ENCODE peak calls at places on chromosomes 1 and 21, in five cellular contexts. G is mammary epithelial cell, P is A673, W is tibial nerve, R is astrocyte. D is an unnamed sample.

GRCh38 chr1:165426745-165427144 is 18.2 kb downstream of the RXRG start:
- DNase-seq in G (no peak), P (no peak), W (no peak), R (no peak), D (no peak)

GRCh38 chr1:172906778-172907592 is 143.8 kb downstream of the TNFSF18 start:
- DNase-seq in G (peak), P (peak), W (no peak), R (peak), D (no peak)

GRCh38 chr21:31733521-31734149 is 1.7 kb upstream of the SCAF4 start:
- DNase-seq in G (no peak), P (peak), W (no peak), R (no peak), D (no peak)

GRCh38 chr21:14120091-14120734 is 90.5 kb downstream of the LIPI start:
- DNase-seq in G (no peak), P (peak), W (peak), R (no peak), D (no peak)

GRCh38 chr1:1399870-1400575 is 888 bp upstream of the CCNL2 start:
- DNase-seq in G (no peak), P (no peak), W (no peak), R (peak), D (no peak)

GRCh38 chr1:167165948-167166702 is 54.6 kb upstream of the POU2F1 start:
- DNase-seq in G (no peak), P (peak), W (no peak), R (peak), D (peak)

GRCh38 chr1:203630697-203631096 is 4.1 kb downstream of the ATP2B4 start:
- DNase-seq in G (no peak), P (no peak), W (no peak), R (no peak), D (no peak)

GRCh38 chr1:36172017-36172747 is 16.2 kb downstream of the MAP7D1 start:
- DNase-seq in G (no peak), P (no peak), W (no peak), R (no peak), D (no peak)

GRCh38 chr1:104132386-104132973 is 382.8 kb downstream of the AMY1C start:
- DNase-seq in G (peak), P (peak), W (no peak), R (no peak), D (no peak)

GRCh38 chr1:33624261-33624990 is 152.0 kb downstream of the ZSCAN20 start:
- DNase-seq in G (no peak), P (no peak), W (no peak), R (no peak), D (no peak)

GRCh38 chr1:94949681-94950661 is 23.1 kb upstream of the CNN3 start:
- DNase-seq in G (no peak), P (no peak), W (no peak), R (peak), D (no peak)

GRCh38 chr1:184497962-184498723 is 111.3 kb downstream of the C1orf21 start:
- DNase-seq in G (no peak), P (no peak), W (no peak), R (no peak), D (no peak)

GRCh38 chr1:26094677-26095383 is 16.8 kb upstream of the PDIK1L start:
- DNase-seq in G (no peak), P (peak), W (peak), R (no peak), D (no peak)

GRCh38 chr1:36712151-36712550 is 229.4 kb upstream of the CSF3R start:
- DNase-seq in G (no peak), P (no peak), W (no peak), R (no peak), D (no peak)

GRCh38 chr1:3027611-3028371 is 6.5 kb downstream of the ACTRT2 start:
- DNase-seq in G (no peak), P (no peak), W (no peak), R (no peak), D (peak)

GRCh38 chr1:12371053-12371452 is 141.2 kb downstream of the VPS13D start:
- DNase-seq in G (no peak), P (no peak), W (no peak), R (no peak), D (no peak)

GRCh38 chr21:43644609-43645008 is 14.7 kb downstream of the HSF2BP start:
- DNase-seq in G (peak), P (no peak), W (no peak), R (peak), D (no peak)

GRCh38 chr1:173126421-173126820 is 75.7 kb upstream of the TNFSF18 start:
- DNase-seq in G (no peak), P (no peak), W (no peak), R (no peak), D (no peak)

GRCh38 chr1:157969693-157970485 is 23.6 kb upstream of the KIRREL1 start:
- DNase-seq in G (peak), P (peak), W (peak), R (peak), D (no peak)

GRCh38 chr1:223628233-223628632 is 37.3 kb downstream of the CAPN8 start:
- DNase-seq in G (no peak), P (peak), W (no peak), R (peak), D (peak)

GRCh38 chr1:213035573-213035972 is 15.5 kb upstream of the RPS6KC1 start:
- DNase-seq in G (no peak), P (no peak), W (no peak), R (no peak), D (no peak)

GRCh38 chr1:19414490-19414889 is 70.8 kb downstream of the CAPZB start:
- DNase-seq in G (no peak), P (no peak), W (no peak), R (no peak), D (no peak)

GRCh38 chr1:95041491-95042165 is 31.1 kb downstream of the ALG14 start:
- DNase-seq in G (peak), P (peak), W (peak), R (peak), D (peak)

GRCh38 chr1:153627797-153628626 is at the start of gene S100A1:
- DNase-seq in G (no peak), P (no peak), W (no peak), R (no peak), D (no peak)

GRCh38 chr1:5099018-5099417 is 444.6 kb downstream of the AJAP1 start:
- DNase-seq in G (no peak), P (no peak), W (no peak), R (no peak), D (no peak)

GRCh38 chr1:27623327-27624212 is 11.4 kb downstream of the FGR start:
- DNase-seq in G (no peak), P (no peak), W (no peak), R (no peak), D (no peak)

GRCh38 chr1:163824006-163824405 is 502.3 kb downstream of the NUF2 start:
- DNase-seq in G (peak), P (no peak), W (peak), R (peak), D (no peak)

GRCh38 chr21:39114871-39115658 is 68.2 kb downstream of the PSMG1 start:
- DNase-seq in G (peak), P (no peak), W (no peak), R (peak), D (no peak)

GRCh38 chr1:240666548-240667198 is 54.7 kb upstream of the GREM2 start:
- DNase-seq in G (no peak), P (no peak), W (no peak), R (no peak), D (no peak)

GRCh38 chr1:236465231-236465958 is 58.4 kb upstream of the LGALS8 start:
- DNase-seq in G (peak), P (no peak), W (no peak), R (no peak), D (no peak)

GRCh38 chr1:115647000-115647399 is 5.2 kb downstream of the VANGL1 start:
- DNase-seq in G (no peak), P (no peak), W (no peak), R (peak), D (no peak)

GRCh38 chr1:245153645-245154428 is 948 bp upstream of the KIF26B start:
- DNase-seq in G (peak), P (no peak), W (no peak), R (no peak), D (no peak)

GRCh38 chr1:153663211-153663610 is 4.7 kb downstream of the SNAPIN start:
- DNase-seq in G (peak), P (no peak), W (no peak), R (peak), D (no peak)

GRCh38 chr1:112950426-112950825 is 5.6 kb downstream of the SLC16A1 start:
- DNase-seq in G (no peak), P (no peak), W (no peak), R (no peak), D (no peak)

DNA sequence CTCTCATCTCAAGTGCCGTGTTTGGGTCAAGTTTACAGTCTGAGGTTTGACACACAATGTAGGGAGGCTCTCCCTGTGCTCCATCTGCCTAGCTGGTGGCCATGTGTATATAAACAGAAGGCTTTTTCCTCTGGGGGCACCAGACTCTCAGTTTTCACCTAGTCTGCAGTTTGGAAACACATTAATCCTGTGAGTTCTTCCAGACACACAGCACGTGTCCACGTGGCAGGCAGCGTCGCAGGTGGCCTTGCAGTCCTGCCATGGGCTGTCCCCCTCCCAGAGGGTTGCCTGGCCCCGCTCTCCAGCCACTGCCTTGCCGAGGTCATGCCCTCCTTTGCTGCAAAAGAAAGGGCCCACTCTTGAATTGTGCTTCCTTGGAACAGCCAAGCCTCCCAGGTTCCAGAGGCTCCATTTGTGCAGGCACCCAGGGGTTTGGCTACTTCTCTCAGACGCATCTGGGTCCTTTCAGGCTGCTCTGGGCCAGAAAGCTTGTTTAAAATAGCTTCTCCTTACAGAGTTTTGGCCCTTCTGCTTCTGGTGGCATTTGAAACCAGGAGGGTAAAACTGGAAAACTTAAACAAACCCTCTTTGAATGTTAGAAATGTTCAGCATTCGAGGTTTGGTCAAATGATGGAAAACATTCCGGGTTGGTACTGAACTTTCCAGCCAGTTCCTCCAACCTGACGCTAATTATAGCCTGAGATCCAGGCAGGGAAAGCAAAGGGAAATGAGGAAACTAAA is 4.4 kb upstream of the RUNX1 start:
- DNase-seq in G (no peak), P (no peak), W (no peak), R (peak), D (no peak)
- TF ChIP-seq CTCF in G (no peak), P (no peak), W (no peak), R (no peak), D (no peak)

DNA sequence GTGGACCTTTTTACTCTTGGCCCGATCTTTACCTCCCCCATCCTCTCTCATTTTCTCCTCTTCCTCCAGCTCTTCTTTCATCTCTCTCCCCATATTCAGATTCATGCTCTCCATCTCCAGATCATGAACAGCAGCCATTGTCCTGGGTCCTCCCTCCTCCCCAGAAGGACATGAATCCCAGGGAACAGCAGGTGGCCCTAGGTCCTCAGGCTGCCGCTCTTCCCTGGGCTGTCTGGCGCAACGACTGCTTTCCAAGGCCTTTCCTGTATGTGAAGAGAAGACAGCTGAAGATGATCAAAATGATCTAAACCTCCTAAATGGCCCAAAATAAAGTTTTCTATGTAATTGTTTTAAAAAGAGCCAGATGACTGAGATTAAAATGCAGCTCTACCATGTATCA is 22.6 kb downstream of the RHBDL2 start:
- DNase-seq in G (no peak), P (no peak), W (no peak), R (no peak), D (no peak)
- TF ChIP-seq CTCF in G (peak), P (no peak), W (no peak), R (no peak), D (no peak)

GRCh38 chr1:92739669-92740524 is 45.0 kb downstream of the EVI5 start:
- DNase-seq in G (no peak), P (peak), W (no peak), R (no peak), D (no peak)

GRCh38 chr1:92736395-92736794 is 48.5 kb downstream of the EVI5 start:
- DNase-seq in G (peak), P (peak), W (no peak), R (no peak), D (no peak)
- TF ChIP-seq CTCF in G (peak), P (peak), W (no peak), R (peak), D (no peak)

GRCh38 chr1:17990401-17990800 is 117.2 kb upstream of the IGSF21 start:
- DNase-seq in G (no peak), P (no peak), W (no peak), R (no peak), D (no peak)

GRCh38 chr1:17979815-17980214 is 127.8 kb upstream of the IGSF21 start:
- DNase-seq in G (no peak), P (no peak), W (no peak), R (no peak), D (no peak)

GRCh38 chr1:17982197-17982596 is 125.4 kb upstream of the IGSF21 start:
- DNase-seq in G (no peak), P (no peak), W (no peak), R (no peak), D (no peak)

GRCh38 chr1:17984510-17985085 is 123.0 kb upstream of the IGSF21 start:
- DNase-seq in G (no peak), P (peak), W (peak), R (peak), D (no peak)
- TF ChIP-seq CTCF in G (peak), P (peak), W (no peak), R (peak), D (peak)